ENCODE peak calls at places on chromosomes 11 and 22, in eight cellular contexts. P, Q, X, U, H, B, R and S are unnamed samples. For H3K9me3, the result is how much of the 10 kb centered on the place peaks cover.

GRCh38 chr11:77547047-77547836 is 42.5 kb upstream of the AQP11 start:
- DNase-seq in Q (no peak), B (no peak), U (no peak), R (no peak), H (no peak), X (no peak), P (no peak), S (no peak)

GRCh38 chr11:68932933-68933577 is 29.4 kb downstream of the IGHMBP2 start:
- DNase-seq in P (no peak), X (no peak), B (no peak), H (no peak), U (no peak), R (no peak), Q (no peak), S (no peak)

GRCh38 chr11:46267930-46268329 is 9.5 kb upstream of the CREB3L1 start:
- DNase-seq in U (no peak), R (no peak), Q (no peak), P (no peak), B (no peak), X (no peak), H (no peak), S (no peak)

GRCh38 chr11:91796999-91797398 is 427.6 kb upstream of the FAT3 start:
- DNase-seq in R (no peak), U (no peak), H (no peak), Q (no peak), B (no peak), P (no peak), X (no peak), S (no peak)

GRCh38 chr11:87366766-87367405 is 329.2 kb downstream of the TMEM135 start:
- DNase-seq in B (no peak), H (no peak), Q (no peak), R (no peak), X (no peak), P (no peak), U (no peak), S (no peak)

GRCh38 chr11:108199446-108200321 is 22.8 kb downstream of the NPAT start:
- DNase-seq in P (no peak), B (no peak), U (no peak), R (no peak), X (no peak), Q (no peak), H (no peak), S (no peak)

GRCh38 chr11:63841554-63841953 is 2.6 kb downstream of the MARK2 start:
- DNase-seq in X (no peak), P (no peak), Q (no peak), R (no peak), H (no peak), B (no peak), U (no peak), S (no peak)

GRCh38 chr11:129302386-129303101 is 73.1 kb upstream of the BARX2 start:
- DNase-seq in Q (no peak), P (no peak), H (no peak), X (no peak), U (no peak), B (no peak), R (no peak), S (no peak)

GRCh38 chr22:50698546-50698945 is 25.9 kb downstream of the SHANK3 start:
- DNase-seq in Q (no peak), R (no peak), X (peak), H (no peak), U (no peak), P (no peak), B (no peak), S (no peak)

GRCh38 chr11:126879516-126879915 is 121.1 kb downstream of the KIRREL3 start:
- DNase-seq in H (no peak), B (no peak), Q (no peak), X (no peak), U (no peak), P (no peak), R (no peak), S (no peak)

GRCh38 chr22:28103596-28103995 is 184.5 kb upstream of the PITPNB start:
- DNase-seq in B (no peak), Q (no peak), R (no peak), H (no peak), P (no peak), X (no peak), U (no peak), S (no peak)

GRCh38 chr11:4025248-4025956 is 69.2 kb upstream of the RRM1 start:
- DNase-seq in H (no peak), B (no peak), U (no peak), Q (no peak), P (no peak), X (no peak), R (no peak), S (no peak)

GRCh38 chr22:24146791-24147353 is 34.4 kb upstream of the SUSD2 start:
- DNase-seq in P (peak), R (peak), H (no peak), U (no peak), Q (no peak), B (peak), X (peak), S (no peak)

GRCh38 chr11:33778682-33779081 is 4.4 kb upstream of the FBXO3 start:
- DNase-seq in R (peak), X (no peak), H (no peak), P (no peak), U (no peak), Q (no peak), B (no peak), S (no peak)

GRCh38 chr11:112794321-112794720 is 166.9 kb upstream of the NCAM1 start:
- DNase-seq in X (no peak), P (no peak), H (no peak), U (no peak), R (no peak), B (no peak), Q (no peak), S (no peak)

GRCh38 chr22:39526736-39527171 is 5.8 kb downstream of the RPS19BP1 start:
- DNase-seq in U (no peak), Q (no peak), P (no peak), X (no peak), R (no peak), H (no peak), B (no peak), S (no peak)

GRCh38 chr11:57191308-57191707 is 9.6 kb downstream of the LRRC55 start:
- DNase-seq in P (no peak), X (no peak), R (no peak), Q (no peak), H (no peak), B (no peak), U (no peak), S (no peak)

GRCh38 chr22:47547239-47547661 is 784.8 kb downstream of the TBC1D22A start:
- DNase-seq in R (no peak), Q (no peak), U (no peak), P (no peak), X (no peak), H (no peak), B (no peak), S (no peak)
- H3K9me3 ChIP-seq in R (under half), Q (under half), U (under half), P (under half), X (under half), H (under half), B (under half), S (under half)

GRCh38 chr22:47209077-47209514 is 446.6 kb downstream of the TBC1D22A start:
- DNase-seq in R (no peak), P (no peak), Q (no peak), H (no peak), X (no peak), U (no peak), B (peak), S (no peak)
- H3K9me3 ChIP-seq in R (under half), P (under half), Q (under half), H (under half), X (under half), U (under half), B (under half), S (under half)

GRCh38 chr11:116445108-116446047 is 327.4 kb downstream of the BUD13 start:
- DNase-seq in B (no peak), U (no peak), Q (no peak), H (no peak), X (no peak), R (no peak), P (no peak), S (no peak)

GRCh38 chr11:116446048-116446399 is 326.8 kb downstream of the BUD13 start:
- DNase-seq in Q (no peak), P (no peak), B (no peak), U (no peak), R (no peak), H (no peak), X (no peak), S (no peak)

GRCh38 chr11:116449522-116449921 is 323.3 kb downstream of the BUD13 start:
- DNase-seq in Q (no peak), B (no peak), P (no peak), H (no peak), R (no peak), U (no peak), X (no peak), S (no peak)

GRCh38 chr11:116452447-116452846 is 320.3 kb downstream of the BUD13 start:
- DNase-seq in X (no peak), U (no peak), R (no peak), H (no peak), P (no peak), B (no peak), Q (no peak), S (no peak)

GRCh38 chr11:116446542-116446941 is 326.2 kb downstream of the BUD13 start:
- DNase-seq in R (no peak), Q (no peak), B (no peak), X (no peak), H (no peak), P (no peak), U (no peak), S (no peak)
- H3K9me3 ChIP-seq in R (under half), Q (under half), B (under half), X (under half), H (under half), P (under half), U (under half), S (under half)

GRCh38 chr22:48855013-48855412 is 972.7 kb downstream of the BRD1 start:
- DNase-seq in Q (no peak), P (no peak), R (no peak), U (no peak), B (no peak), X (no peak), H (no peak), S (no peak)

GRCh38 chr22:48857202-48857805 is 970.4 kb downstream of the BRD1 start:
- DNase-seq in P (no peak), U (no peak), H (no peak), B (no peak), X (no peak), R (no peak), Q (no peak), S (no peak)

GRCh38 chr22:48856308-48856615 is 971.4 kb downstream of the BRD1 start:
- DNase-seq in U (no peak), R (no peak), H (no peak), Q (no peak), X (no peak), P (no peak), B (no peak), S (no peak)

GRCh38 chr22:48853627-48854240 is 973.9 kb downstream of the BRD1 start:
- DNase-seq in R (no peak), U (no peak), P (no peak), X (no peak), Q (no peak), H (no peak), B (no peak), S (no peak)

GRCh38 chr22:48855593-48856307 is 971.9 kb downstream of the BRD1 start:
- DNase-seq in Q (no peak), X (no peak), H (no peak), U (no peak), B (no peak), R (no peak), P (no peak), S (no peak)
- H3K9me3 ChIP-seq in Q (under half), X (under half), H (under half), U (under half), B (under half), R (under half), P (under half), S (under half)

GRCh38 chr22:49238181-49239141 is 589.2 kb downstream of the BRD1 start:
- DNase-seq in H (no peak), U (no peak), B (no peak), P (no peak), R (no peak), X (no peak), Q (no peak), S (no peak)
- H3K9me3 ChIP-seq in H (under half), U (under half), B (under half), P (under half), R (under half), X (under half), Q (under half), S (under half)

DNA sequence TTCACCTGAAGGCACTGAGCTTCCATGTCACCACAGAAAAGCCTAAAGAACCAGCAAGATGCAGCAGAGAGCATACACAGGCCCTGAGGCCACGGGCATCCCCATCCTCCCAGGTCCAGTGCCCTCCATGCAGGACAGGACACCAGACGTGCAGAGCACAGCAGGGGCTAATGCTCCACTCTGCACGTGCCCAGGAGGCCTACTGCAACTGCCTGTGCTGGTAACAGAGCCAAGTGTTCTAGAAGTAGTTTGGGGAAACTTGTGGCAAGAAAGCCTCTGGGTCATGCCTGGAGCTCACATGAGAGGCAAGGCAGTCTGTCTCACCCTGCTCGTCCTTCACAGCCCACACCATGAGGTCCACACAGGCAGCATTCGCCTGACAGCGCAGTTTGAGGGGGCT is 30.7 kb downstream of the SERPIND1 start:
- DNase-seq in X (no peak), H (no peak), Q (no peak), U (no peak), P (no peak), R (no peak), B (no peak), S (no peak)
- H3K9me3 ChIP-seq in X (under half), H (under half), Q (under half), U (under half), P (under half), R (under half), B (under half), S (under half)

GRCh38 chr11:7154881-7155344 is 66.1 kb downstream of the RBMXL2 start:
- DNase-seq in B (no peak), H (no peak), P (no peak), U (no peak), Q (no peak), X (no peak), R (peak), S (no peak)
- H3K9me3 ChIP-seq in B (under half), H (under half), P (under half), U (under half), Q (under half), X (under half), R (under half), S (under half)

DNA sequence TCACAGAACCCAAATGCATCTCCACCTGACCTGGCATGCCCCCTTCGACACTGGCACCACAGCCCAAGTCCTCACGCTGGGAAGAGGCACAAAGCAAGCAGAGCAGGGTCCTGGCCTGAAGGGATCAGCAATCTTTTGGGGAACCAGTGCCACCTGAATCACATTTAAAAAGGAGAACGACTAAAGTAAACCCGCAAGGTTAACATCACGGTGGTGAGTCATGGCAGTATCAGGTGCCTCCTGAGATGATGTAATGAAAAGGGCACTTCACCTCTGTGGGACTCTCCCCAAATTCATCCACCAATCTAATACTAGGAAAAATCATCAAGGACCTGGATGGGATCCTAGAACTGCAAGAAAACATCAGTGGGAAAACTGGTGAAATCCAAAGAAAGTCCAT is 44.9 kb downstream of the PACSIN2 start:
- DNase-seq in U (no peak), B (no peak), P (no peak), R (no peak), H (no peak), X (no peak), Q (no peak), S (no peak)
- H3K9me3 ChIP-seq in U (under half), B (under half), P (under half), R (under half), H (under half), X (under half), Q (under half), S (under half)